ENCODE peak calls at places on chromosomes 1 and 21, in four cellular contexts. N, Y, G and X are unnamed samples.
A peak's percentile ranks its signal among the peaks of the same experiment; 100 is the strongest.

GRCh38 chr1:177872563-177872900 is 97.3 kb downstream of the SEC16B start:
- DNase-seq in Y (no peak), N (peak; percentile 84), G (no peak), X (no peak)

GRCh38 chr1:156513189-156513588 is 12.6 kb upstream of the MEF2D start:
- DNase-seq in G (no peak), N (no peak), Y (no peak), X (no peak)

GRCh38 chr1:69567847-69568434 is at the start of gene LRRC7:
- DNase-seq in G (peak; percentile 44), Y (no peak), N (peak; percentile 53), X (no peak)

GRCh38 chr1:223844521-223844961 is 1.2 kb downstream of the TP53BP2 start:
- DNase-seq in N (no peak), Y (no peak), G (no peak), X (no peak)

GRCh38 chr1:86748622-86749373 is 44.4 kb downstream of the SH3GLB1 start:
- DNase-seq in N (no peak), Y (no peak), G (no peak), X (no peak)

GRCh38 chr1:44609412-44609767 is 64.9 kb downstream of the TMEM53 start:
- DNase-seq in Y (peak; percentile 32), N (peak; percentile 17), G (peak; percentile 56), X (no peak)

GRCh38 chr1:19606817-19607706 is 37.0 kb upstream of the NBL1 start:
- DNase-seq in G (no peak), Y (peak; percentile 17), N (no peak), X (no peak)

GRCh38 chr21:23853796-23854379 is 1753.4 kb downstream of the MRPL39 start:
- DNase-seq in Y (no peak), G (peak; percentile 23), N (peak; percentile 11), X (no peak)

GRCh38 chr1:161071886-161072371 is 2.2 kb upstream of the ARHGAP30 start:
- DNase-seq in N (peak; percentile 2), G (peak; percentile 71), Y (peak; percentile 40), X (no peak)

GRCh38 chr1:7899741-7900140 is 40.9 kb downstream of the TNFRSF9 start:
- DNase-seq in G (no peak), N (no peak), Y (no peak), X (no peak)

GRCh38 chr1:230401763-230402294 is 24.3 kb downstream of the PGBD5 start:
- DNase-seq in G (no peak), Y (no peak), N (no peak), X (no peak)

GRCh38 chr21:27477321-27477720 is 510.4 kb upstream of the ADAMTS5 start:
- DNase-seq in G (no peak), Y (no peak), N (no peak), X (no peak)

GRCh38 chr1:9400425-9401079 is 107.9 kb downstream of the SPSB1 start:
- DNase-seq in Y (no peak), N (peak; percentile 85), G (no peak), X (no peak)